ENCODE peak calls at places on chromosomes 7 and 10, in four cellular contexts. R is K562, Z is IMR-90, E is GM12878. L is an unnamed sample.

GRCh38 chr7:140213684-140214074 is 36.9 kb upstream of the KDM7A start:
- DNase-seq in R (no peak), E (peak), Z (no peak), L (no peak)

GRCh38 chr10:6300106-6300783 is 97.5 kb downstream of the PFKFB3 start:
- DNase-seq in R (no peak), Z (peak), E (peak), L (no peak)

GRCh38 chr10:97849101-97849490 is 547 bp upstream of the GOLGA7B start:
- DNase-seq in R (no peak), Z (no peak), E (no peak), L (no peak)

GRCh38 chr7:92873776-92874175 is 37.4 kb upstream of the CDK6 start:
- DNase-seq in R (no peak), Z (no peak), E (no peak), L (no peak)

GRCh38 chr7:137878333-137878961 is 31.7 kb upstream of the DGKI start:
- DNase-seq in Z (peak), R (peak), E (no peak), L (no peak)

GRCh38 chr7:47088329-47089067 is 493.4 kb downstream of the TNS3 start:
- DNase-seq in R (peak), E (no peak), Z (peak), L (peak)

GRCh38 chr10:44937201-44938005 is 22.2 kb upstream of the RASSF4 start:
- DNase-seq in Z (peak), E (no peak), R (no peak), L (no peak)

GRCh38 chr10:114623661-114624294 is 34.3 kb downstream of the ABLIM1 start:
- DNase-seq in E (no peak), Z (peak), R (no peak), L (peak)

GRCh38 chr7:139618482-139619366 is 95.2 kb downstream of the CLEC2L start:
- DNase-seq in R (peak), E (no peak), Z (peak), L (peak)

GRCh38 chr10:126730856-126731612 is 60.5 kb upstream of the C10orf90 start:
- DNase-seq in Z (no peak), E (no peak), R (no peak), L (no peak)

GRCh38 chr7:96720843-96721242 is 11.2 kb upstream of the SEM1 start:
- DNase-seq in Z (no peak), E (no peak), R (no peak), L (no peak)

GRCh38 chr7:106775975-106776607 is 89.0 kb upstream of the PIK3CG start:
- DNase-seq in Z (no peak), E (no peak), R (no peak), L (no peak)

GRCh38 chr10:102776779-102777417 is 33.1 kb downstream of the WBP1L start:
- DNase-seq in E (no peak), Z (peak), R (peak), L (peak)

GRCh38 chr7:86823769-86824168 is 180.1 kb downstream of the GRM3 start:
- DNase-seq in E (no peak), Z (no peak), R (no peak), L (no peak)

GRCh38 chr10:21055339-21056135 is 158.4 kb upstream of the NEBL start:
- DNase-seq in R (no peak), Z (no peak), E (no peak), L (no peak)

GRCh38 chr7:11648104-11648503 is 183.9 kb downstream of the THSD7A start:
- DNase-seq in E (no peak), R (no peak), Z (no peak), L (no peak)

DNA sequence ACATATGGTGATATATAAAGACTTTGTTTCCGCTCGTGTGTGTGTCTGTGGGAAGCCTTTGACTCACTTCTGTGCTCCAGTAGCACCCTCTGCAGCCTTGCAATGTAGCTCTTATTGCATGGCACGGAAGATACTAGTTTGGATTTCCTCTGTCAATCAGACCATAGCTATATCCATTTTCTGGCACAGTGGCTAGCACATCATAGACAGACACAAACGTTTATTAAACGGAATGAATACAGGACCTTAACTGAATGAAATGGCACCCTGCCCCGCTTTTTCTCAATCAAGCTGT is 124.0 kb upstream of the PTPN20 start:
- DNase-seq in Z (peak), E (no peak), R (peak), L (no peak)
- TF ChIP-seq CHD1 in Z (no peak), E (no peak), R (no peak), L (no peak)

GRCh38 chr10:11612004-11613001 is 853 bp upstream of the USP6NL start:
- DNase-seq in R (peak), Z (no peak), E (no peak), L (no peak)
- TF ChIP-seq CHD1 in R (no peak), Z (no peak), E (no peak), L (no peak)

DNA sequence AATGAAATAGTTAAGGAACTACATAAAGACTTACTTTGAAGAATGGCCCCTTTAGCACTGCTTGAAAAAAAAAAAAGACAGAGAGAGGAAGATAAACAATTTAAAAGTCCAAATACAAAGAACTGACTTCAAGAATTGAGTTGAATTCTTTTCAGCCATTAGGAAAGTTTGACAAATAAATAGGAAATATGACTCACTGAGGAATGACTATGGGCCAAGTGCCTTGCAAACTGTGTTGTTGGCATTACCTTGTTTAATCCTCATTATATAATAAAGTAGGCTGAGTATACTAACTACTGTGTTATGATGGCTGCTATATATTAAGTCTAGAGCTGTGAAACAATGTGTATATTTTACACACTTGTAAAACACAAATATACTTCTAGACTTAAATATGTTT is 151.1 kb downstream of the ELMO1 start:
- DNase-seq in E (no peak), R (no peak), Z (no peak), L (no peak)
- TF ChIP-seq CHD1 in E (no peak), R (no peak), Z (no peak), L (no peak)

GRCh38 chr10:56606202-56606601 is 245.1 kb upstream of the ZWINT start:
- DNase-seq in Z (no peak), R (no peak), E (no peak), L (no peak)

GRCh38 chr10:56604624-56605023 is 243.6 kb upstream of the ZWINT start:
- DNase-seq in Z (no peak), E (no peak), R (no peak), L (no peak)

DNA sequence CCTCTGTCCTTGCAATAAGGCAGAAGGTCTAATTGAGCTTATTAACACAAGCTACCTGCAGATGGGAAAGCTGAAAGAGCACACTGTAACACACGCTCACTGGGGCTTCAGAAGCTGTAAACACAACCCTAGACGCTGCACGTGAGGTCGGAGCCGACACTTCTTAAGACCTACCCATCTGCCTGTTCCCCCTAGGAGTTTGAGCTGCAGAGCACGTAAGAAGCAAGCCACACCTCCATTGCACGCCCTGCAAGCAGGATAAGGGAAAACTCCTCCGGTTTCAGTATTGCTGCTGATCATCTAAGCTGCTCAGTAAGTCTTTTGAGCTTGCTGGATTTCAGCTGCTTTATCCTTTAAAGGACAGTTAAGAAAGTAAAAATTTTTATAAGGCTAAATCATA is 244.0 kb upstream of the ZWINT start:
- DNase-seq in R (no peak), E (no peak), Z (no peak), L (no peak)
- TF ChIP-seq CHD1 in R (no peak), E (no peak), Z (no peak), L (no peak)

DNA sequence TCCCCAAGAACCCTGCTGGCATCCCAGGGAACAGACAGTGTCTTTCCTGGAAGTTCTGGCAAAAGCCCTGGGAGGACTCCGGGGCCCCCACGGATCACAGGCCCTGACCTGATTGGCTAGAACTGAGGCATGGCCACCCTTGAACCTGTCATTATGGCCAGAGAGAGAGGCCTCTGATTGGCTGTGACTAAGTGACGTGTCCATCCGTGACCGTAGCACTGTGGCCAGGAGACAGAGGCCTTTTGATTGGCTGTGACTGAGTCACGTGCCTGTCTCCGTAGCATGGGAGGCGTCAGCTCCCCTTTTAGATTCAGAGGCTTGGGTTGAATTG is 163.8 kb downstream of the RGS10 start:
- DNase-seq in Z (no peak), R (peak), E (no peak), L (no peak)
- TF ChIP-seq CHD1 in Z (no peak), R (no peak), E (no peak), L (no peak)

DNA sequence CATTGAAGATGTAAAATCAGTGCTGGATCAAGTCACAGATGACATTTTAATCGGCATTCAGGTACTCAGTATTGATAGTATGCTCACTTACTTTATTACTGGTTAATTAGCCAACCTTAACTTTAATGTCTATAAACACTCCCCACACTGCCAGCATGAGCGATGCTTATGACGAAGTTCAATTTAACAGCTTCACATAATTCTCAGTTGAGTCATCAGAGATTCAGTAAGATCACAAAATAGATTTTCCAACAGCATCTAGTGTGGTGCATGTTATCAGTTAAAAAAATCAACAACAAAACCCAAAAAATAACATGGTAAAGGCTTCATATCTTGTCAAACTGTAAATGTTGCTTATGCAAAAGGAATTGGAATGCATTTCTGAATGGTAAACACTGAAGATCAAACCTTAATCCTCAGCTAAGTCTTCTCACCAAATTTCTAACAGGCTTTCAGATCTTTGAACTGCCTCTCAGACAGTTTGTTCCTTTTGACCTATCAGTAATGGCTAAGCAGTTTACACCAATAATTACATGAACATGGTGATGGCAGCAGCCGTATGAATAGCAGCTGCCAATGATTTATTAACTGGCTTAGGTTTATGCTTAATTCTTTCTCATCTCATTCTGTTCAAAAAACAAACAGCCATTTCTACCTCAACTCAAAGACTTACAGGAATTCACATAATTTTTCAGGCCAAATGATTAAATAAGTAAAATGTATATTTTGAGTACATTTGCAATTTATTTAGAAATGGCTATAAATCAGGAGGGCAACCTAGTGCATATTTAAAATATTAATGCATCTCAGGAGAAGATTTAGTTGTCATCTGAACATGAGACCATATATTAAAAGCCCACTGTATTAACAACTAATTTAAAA is 98.5 kb downstream of the CABCOCO1 start:
- DNase-seq in Z (peak), R (no peak), E (no peak), L (no peak)
- TF ChIP-seq CHD1 in Z (no peak), R (no peak), E (no peak), L (no peak)

L was measured in H1.